ENCODE peak calls at places on chromosome 21, in seven cellular contexts. G is NCI-H1048; L is SHP77; V is EL; I is iPS DF 19.7; W is nephron progenitor cell; Y is stimulated activated CD8-positive, alpha-beta memory T cell treated with anti-CD3 and anti-CD28 coated beads, Interleukin-4, amount 100 ng/mL, for 4 hours. C is an unnamed sample.

GRCh38 chr21:15978158-15978805 is 248.5 kb downstream of the USP25 start:
- DNase-seq in L (no peak), Y (no peak), V (peak; percentile 2), G (no peak), I (no peak), W (no peak), C (no peak)

GRCh38 chr21:40272037-40272436 is 404.8 kb downstream of the PCP4 start:
- DNase-seq in V (no peak), W (no peak), L (no peak), I (no peak), G (no peak), Y (no peak), C (no peak)

GRCh38 chr21:43881918-43882317 is 16.9 kb downstream of the AGPAT3 start:
- DNase-seq in V (no peak), G (no peak), W (no peak), Y (no peak), L (no peak), I (no peak), C (no peak)

GRCh38 chr21:35370071-35370470 is 321.0 kb upstream of the RUNX1 start:
- DNase-seq in V (no peak), L (no peak), Y (no peak), I (no peak), G (no peak), W (no peak), C (no peak)

GRCh38 chr21:33075128-33075527 is 5.2 kb downstream of the OLIG1 start:
- DNase-seq in V (no peak), I (no peak), Y (no peak), W (no peak), L (no peak), G (no peak), C (no peak)

GRCh38 chr21:42495765-42496119 is 282 bp downstream of the RSPH1 start:
- DNase-seq in Y (no peak), L (no peak), V (no peak), G (no peak), I (no peak), W (no peak), C (no peak)

GRCh38 chr21:34039678-34040382 is 33.5 kb upstream of the MRPS6 start:
- DNase-seq in L (no peak), I (no peak), W (no peak), G (no peak), Y (no peak), V (no peak), C (no peak)

GRCh38 chr21:42553435-42553834 is 39.8 kb downstream of the SLC37A1 start:
- DNase-seq in G (no peak), Y (no peak), V (no peak), W (no peak), I (no peak), L (no peak), C (no peak)

GRCh38 chr21:31872452-31873274 is at the start of gene HUNK:
- DNase-seq in W (peak; percentile 84), I (no peak), G (peak; percentile 65), Y (no peak), V (peak; percentile 28), L (no peak), C (no peak)

GRCh38 chr21:36124395-36124794 is 10.5 kb upstream of the CBR3 start:
- DNase-seq in W (no peak), V (no peak), G (no peak), I (no peak), Y (no peak), L (no peak), C (no peak)

GRCh38 chr21:36035381-36035791 is 24.9 kb downstream of the SETD4 start:
- DNase-seq in W (no peak), I (peak; percentile 38), Y (no peak), G (no peak), L (no peak), V (no peak), C (no peak)

GRCh38 chr21:44920694-44921604 is at the start of gene ITGB2:
- DNase-seq in I (no peak), V (no peak), W (no peak), Y (peak; percentile 30), G (no peak), L (no peak), C (peak; percentile 92)

GRCh38 chr21:44793269-44794030 is 8.2 kb downstream of the UBE2G2 start:
- DNase-seq in Y (no peak), G (peak; percentile 9), W (peak; percentile 65), V (peak; percentile 65), L (peak; percentile 46), I (no peak), C (peak; percentile 82)